ENCODE peak calls at places on chromosomes 6 and 20, in five cellular contexts. X, O, C, Q and D are unnamed samples.
A peak's percentile ranks its signal among the peaks of the same experiment; 100 is the strongest.

GRCh38 chr6:155315516-155315871 is 1.2 kb upstream of the TFB1M start:
- DNase-seq in X (no peak), O (no peak), C (no peak), Q (no peak), D (no peak)

GRCh38 chr20:24771651-24772061 is 177.4 kb upstream of the CST7 start:
- DNase-seq in X (no peak), O (no peak), C (no peak), Q (no peak), D (no peak)

GRCh38 chr20:45827030-45827652 is at the start of gene TNNC2:
- DNase-seq in X (peak; percentile 80), Q (no peak), O (no peak), C (no peak), D (no peak)

GRCh38 chr6:104597541-104598050 is 262.1 kb downstream of the HACE1 start:
- DNase-seq in Q (no peak), X (no peak), C (no peak), O (no peak), D (no peak)

GRCh38 chr20:64053841-64054661 is 4.6 kb upstream of the SOX18 start:
- DNase-seq in O (peak; percentile 81), C (no peak), Q (no peak), X (peak; percentile 78), D (no peak)

GRCh38 chr6:84635081-84635745 is 129.2 kb downstream of the TBX18 start:
- DNase-seq in X (no peak), Q (peak; percentile 36), O (no peak), C (no peak), D (no peak)

GRCh38 chr6:137650720-137651119 is 156.5 kb upstream of the OLIG3 start:
- DNase-seq in O (no peak), C (no peak), X (no peak), Q (no peak), D (no peak)

GRCh38 chr6:158645064-158646022 is 800 bp upstream of the DYNLT1 start:
- DNase-seq in Q (no peak), C (no peak), O (no peak), X (no peak), D (no peak)

GRCh38 chr6:4698901-4699659 is 77.1 kb upstream of the CDYL start:
- DNase-seq in Q (no peak), O (peak; percentile 15), C (peak; percentile 49), X (no peak), D (no peak)

GRCh38 chr6:96394727-96395126 is 126.9 kb upstream of the UFL1 start:
- DNase-seq in Q (no peak), X (no peak), C (peak; percentile 49), O (peak; percentile 30), D (no peak)

GRCh38 chr6:88165877-88166492 is at the start of gene CNR1:
- DNase-seq in X (peak; percentile 70), Q (no peak), O (no peak), C (peak; percentile 60), D (no peak)

GRCh38 chr6:148517518-148517917 is 174.9 kb downstream of the SASH1 start:
- DNase-seq in X (no peak), C (no peak), O (no peak), Q (no peak), D (no peak)